ENCODE peak calls at places on chromosomes 6 and 20, in four cellular contexts. One of them, this sample, is unnamed.

GRCh38 chr20:6765469-6766058 is 1.9 kb upstream of the BMP2 start:
- DNase-seq in Kasumi-1: peak; percentile 79
- DNase-seq in endodermal cell: no peak
- DNase-seq in left cardiac atrium: no peak
- DNase-seq in this sample: no peak

GRCh38 chr6:165889636-165890403 is 226.8 kb upstream of the PDE10A start:
- DNase-seq in left cardiac atrium: no peak
- DNase-seq in endodermal cell: peak; percentile 87
- DNase-seq in Kasumi-1: peak; percentile 27
- DNase-seq in this sample: no peak

GRCh38 chr6:168164462-168165061 is 85.5 kb upstream of the FRMD1 start:
- DNase-seq in Kasumi-1: no peak
- DNase-seq in left cardiac atrium: no peak
- DNase-seq in endodermal cell: peak; percentile 22
- DNase-seq in this sample: no peak

GRCh38 chr6:43076928-43077809 is 1.1 kb downstream of the PTK7 start:
- DNase-seq in Kasumi-1: peak; percentile 24
- DNase-seq in endodermal cell: peak; percentile 93
- DNase-seq in left cardiac atrium: no peak
- DNase-seq in this sample: no peak

GRCh38 chr20:4136078-4136966 is 121.0 kb upstream of the RNF24 start:
- DNase-seq in endodermal cell: peak; percentile 70
- DNase-seq in left cardiac atrium: no peak
- DNase-seq in Kasumi-1: no peak
- DNase-seq in this sample: no peak

GRCh38 chr6:28336284-28337024 is 506 bp upstream of the ZSCAN31 start:
- DNase-seq in Kasumi-1: peak; percentile 86
- DNase-seq in left cardiac atrium: no peak
- DNase-seq in endodermal cell: no peak
- DNase-seq in this sample: no peak

GRCh38 chr6:27479319-27480182 is 6.6 kb upstream of the ZNF184 start:
- DNase-seq in endodermal cell: peak; percentile 91
- DNase-seq in left cardiac atrium: peak; percentile 58
- DNase-seq in Kasumi-1: peak; percentile 92
- DNase-seq in this sample: no peak

GRCh38 chr6:90440586-90441338 is 144.1 kb upstream of the BACH2 start:
- DNase-seq in left cardiac atrium: no peak
- DNase-seq in Kasumi-1: no peak
- DNase-seq in endodermal cell: no peak
- DNase-seq in this sample: no peak

GRCh38 chr6:40477246-40478126 is 109.7 kb downstream of the LRFN2 start:
- DNase-seq in Kasumi-1: no peak
- DNase-seq in endodermal cell: peak; percentile 88
- DNase-seq in left cardiac atrium: no peak
- DNase-seq in this sample: no peak

GRCh38 chr6:131937703-131938631 is 13.2 kb downstream of the CCN2 start:
- DNase-seq in endodermal cell: no peak
- DNase-seq in left cardiac atrium: no peak
- DNase-seq in Kasumi-1: no peak
- DNase-seq in this sample: no peak